ENCODE peak calls at places on chromosomes 12 and 14, in seven cellular contexts. I is naive thymus-derived CD4-positive, alpha-beta T cell; C is thyroid gland; R is lower lobe of right lung; B is right cardiac atrium; M is A549; F is pancreas. Y is an unnamed sample. For H3K9me3, the result is how much of the 10 kb centered on the place peaks cover.

GRCh38 chr12:45730116-45730841 is 773 bp downstream of the ARID2 start:
- DNase-seq in I (peak), C (peak), R (peak), B (peak), M (no peak), F (peak), Y (peak)

GRCh38 chr12:52250048-52250990 is 17.3 kb downstream of the KRT7 start:
- DNase-seq in I (no peak), C (no peak), R (peak), B (no peak), M (no peak), F (peak), Y (no peak)

GRCh38 chr12:132071001-132071810 is 72.9 kb downstream of the DDX51 start:
- DNase-seq in I (no peak), C (no peak), R (no peak), B (no peak), M (no peak), F (no peak), Y (no peak)

GRCh38 chr12:27343255-27344000 is 10.8 kb downstream of the BMAL2 start:
- DNase-seq in I (no peak), C (no peak), R (no peak), B (no peak), M (peak), F (no peak), Y (no peak)

GRCh38 chr12:131606218-131606899 is 104.5 kb upstream of the SFSWAP start:
- DNase-seq in I (no peak), C (no peak), R (no peak), B (no peak), M (no peak), F (no peak), Y (no peak)

GRCh38 chr14:92259613-92260357 is 63.2 kb upstream of the SLC24A4 start:
- DNase-seq in I (no peak), C (no peak), R (no peak), B (no peak), M (no peak), F (no peak), Y (no peak)

GRCh38 chr14:65278589-65278988 is 133.9 kb upstream of the FUT8 start:
- DNase-seq in I (no peak), C (no peak), R (no peak), B (no peak), M (no peak), F (no peak), Y (no peak)

GRCh38 chr12:46920503-46920902 is 94.7 kb upstream of the SLC38A4 start:
- DNase-seq in I (no peak), C (no peak), R (no peak), B (no peak), M (no peak), F (no peak), Y (no peak)

GRCh38 chr14:101843665-101844064 is 82.2 kb downstream of the PPP2R5C start:
- DNase-seq in I (peak), C (no peak), R (no peak), B (no peak), M (no peak), F (no peak), Y (no peak)

GRCh38 chr12:41202051-41202450 is 13.9 kb downstream of the PDZRN4 start:
- DNase-seq in I (no peak), C (peak), R (no peak), B (no peak), M (no peak), F (no peak), Y (no peak)

GRCh38 chr12:50032516-50033316 is 7.4 kb upstream of the RACGAP1 start:
- DNase-seq in I (no peak), C (no peak), R (peak), B (no peak), M (no peak), F (peak), Y (no peak)

GRCh38 chr12:106871477-106871876 is 84.2 kb upstream of the TMEM263 start:
- DNase-seq in I (no peak), C (no peak), R (no peak), B (no peak), M (peak), F (no peak), Y (no peak)

GRCh38 chr12:5012337-5012736 is 31.3 kb upstream of the KCNA5 start:
- DNase-seq in I (no peak), C (no peak), R (no peak), B (peak), M (no peak), F (no peak), Y (peak)

GRCh38 chr12:95626854-95627253 is 75.6 kb upstream of the USP44 start:
- DNase-seq in I (no peak), C (no peak), R (no peak), B (no peak), M (no peak), F (no peak), Y (no peak)

GRCh38 chr12:52740591-52740990 is 36.6 kb downstream of the KRT76 start:
- DNase-seq in I (no peak), C (no peak), R (no peak), B (no peak), M (no peak), F (no peak), Y (no peak)

GRCh38 chr14:47262801-47263200 is 412.6 kb downstream of the MDGA2 start:
- DNase-seq in I (no peak), C (no peak), R (no peak), B (no peak), M (no peak), F (no peak), Y (no peak)

GRCh38 chr12:54522213-54522612 is 24.7 kb downstream of the NCKAP1L start:
- DNase-seq in I (no peak), C (no peak), R (no peak), B (no peak), M (no peak), F (no peak), Y (no peak)

GRCh38 chr14:88323520-88324199 is 591 bp upstream of the KCNK10 start:
- DNase-seq in I (no peak), C (peak), R (no peak), B (no peak), M (no peak), F (no peak), Y (no peak)

GRCh38 chr12:111578276-111578970 is 20.7 kb downstream of the ATXN2 start:
- DNase-seq in I (no peak), C (no peak), R (no peak), B (no peak), M (peak), F (no peak), Y (no peak)

GRCh38 chr14:95515080-95515489 is 1.4 kb downstream of the SYNE3 start:
- DNase-seq in I (no peak), C (peak), R (peak), B (peak), M (no peak), F (no peak), Y (no peak)

GRCh38 chr14:68297011-68297410 is 477.4 kb downstream of the RAD51B start:
- DNase-seq in I (no peak), C (no peak), R (no peak), B (no peak), M (no peak), F (no peak), Y (no peak)

GRCh38 chr14:34983148-34983760 is 462 bp downstream of the SRP54 start:
- DNase-seq in I (no peak), C (no peak), R (no peak), B (no peak), M (no peak), F (no peak), Y (no peak)

GRCh38 chr14:35201066-35201465 is 78.7 kb downstream of the PRORP start:
- DNase-seq in I (peak), C (no peak), R (no peak), B (no peak), M (no peak), F (no peak), Y (no peak)

GRCh38 chr12:108508243-108508642 is 6.8 kb upstream of the FICD start:
- DNase-seq in I (no peak), C (no peak), R (no peak), B (no peak), M (no peak), F (no peak), Y (no peak)

GRCh38 chr12:105218434-105218833 is 17.5 kb downstream of the APPL2 start:
- DNase-seq in I (no peak), C (no peak), R (no peak), B (peak), M (no peak), F (no peak), Y (no peak)

GRCh38 chr12:105214670-105215375 is 21.2 kb downstream of the APPL2 start:
- DNase-seq in I (no peak), C (no peak), R (no peak), B (peak), M (no peak), F (no peak), Y (peak)

GRCh38 chr12:105209091-105209490 is 26.9 kb downstream of the APPL2 start:
- DNase-seq in I (no peak), C (no peak), R (no peak), B (no peak), M (no peak), F (no peak), Y (no peak)

GRCh38 chr12:105212431-105212830 is 23.5 kb downstream of the APPL2 start:
- DNase-seq in I (no peak), C (no peak), R (no peak), B (peak), M (no peak), F (no peak), Y (no peak)

GRCh38 chr12:105214141-105214540 is 21.8 kb downstream of the APPL2 start:
- DNase-seq in I (no peak), C (no peak), R (no peak), B (no peak), M (no peak), F (no peak), Y (no peak)
- H3K9me3 ChIP-seq in I (under half), C (under half), R (under half), B (under half), M (under half), F (under half), Y (under half)

GRCh38 chr12:38162013-38162412 is 154.6 kb upstream of the ALG10B start:
- DNase-seq in I (no peak), C (no peak), R (no peak), B (no peak), M (no peak), F (no peak), Y (no peak)

GRCh38 chr12:38160318-38161122 is 156.1 kb upstream of the ALG10B start:
- DNase-seq in I (no peak), C (no peak), R (no peak), B (no peak), M (no peak), F (no peak), Y (no peak)

GRCh38 chr12:38162708-38163441 is 153.7 kb upstream of the ALG10B start:
- DNase-seq in I (no peak), C (no peak), R (no peak), B (peak), M (no peak), F (no peak), Y (no peak)

GRCh38 chr12:38159591-38160317 is 156.8 kb upstream of the ALG10B start:
- DNase-seq in I (no peak), C (no peak), R (no peak), B (peak), M (no peak), F (no peak), Y (no peak)

GRCh38 chr12:38161123-38162000 is 155.2 kb upstream of the ALG10B start:
- DNase-seq in I (no peak), C (no peak), R (no peak), B (peak), M (no peak), F (no peak), Y (no peak)
- H3K9me3 ChIP-seq in I (under half), C (under half), R (under half), B (under half), M (under half), F (under half), Y (under half)

DNA sequence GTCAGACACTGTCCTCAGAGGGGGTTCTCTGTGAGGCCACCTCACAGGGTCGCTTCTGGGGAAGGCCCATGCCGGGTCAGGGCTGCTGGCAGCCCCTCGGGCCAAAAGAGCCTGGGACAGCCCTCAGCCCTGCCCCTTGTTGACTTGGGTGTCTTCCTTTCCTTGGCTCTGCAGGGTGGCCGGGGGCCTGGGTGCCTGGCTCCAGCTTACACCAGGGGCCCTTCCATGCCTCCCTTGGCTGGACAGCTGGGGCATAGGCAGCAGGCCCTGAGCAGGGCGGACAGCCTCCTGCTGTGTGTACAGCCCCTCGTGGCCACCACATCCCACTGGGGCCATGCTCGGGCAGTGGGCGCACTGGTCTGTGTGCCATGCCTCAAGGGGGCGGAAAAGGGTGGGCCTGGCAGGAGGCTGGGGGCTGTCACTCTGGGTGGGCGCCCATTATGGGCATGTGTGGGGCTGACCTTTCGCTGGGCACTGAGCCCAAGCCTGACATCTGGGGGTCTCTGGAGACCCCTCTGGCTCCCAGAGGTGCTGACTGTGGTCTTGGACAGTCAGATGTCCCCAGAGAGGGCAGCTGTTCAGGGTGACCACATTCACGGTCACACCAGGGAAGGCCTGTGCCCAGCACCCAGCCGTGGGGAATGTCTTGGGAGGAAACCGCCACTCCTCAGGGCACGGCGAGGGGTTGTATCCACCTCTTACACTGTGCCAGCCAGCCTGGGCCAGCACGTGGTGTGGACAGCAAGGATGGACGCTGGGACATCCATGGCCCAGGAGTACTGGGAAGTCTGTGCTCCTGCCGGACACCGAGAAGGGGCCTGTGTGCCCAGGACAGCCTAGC is 313.3 kb downstream of the TMEM121 start:
- DNase-seq in I (no peak), C (no peak), R (no peak), B (no peak), M (no peak), F (no peak), Y (no peak)
- H3K9me3 ChIP-seq in I (under half), C (under half), R (under half), B (under half), M (under half), F (under half), Y (under half)

GRCh38 chr12:34595749-34596733 is 573.7 kb downstream of the ALG10 start:
- DNase-seq in I (no peak), C (no peak), R (peak), B (no peak), M (no peak), F (no peak), Y (peak)
- H3K9me3 ChIP-seq in I (half or more), C (under half), R (half or more), B (under half), M (under half), F (under half), Y (half or more)

DNA sequence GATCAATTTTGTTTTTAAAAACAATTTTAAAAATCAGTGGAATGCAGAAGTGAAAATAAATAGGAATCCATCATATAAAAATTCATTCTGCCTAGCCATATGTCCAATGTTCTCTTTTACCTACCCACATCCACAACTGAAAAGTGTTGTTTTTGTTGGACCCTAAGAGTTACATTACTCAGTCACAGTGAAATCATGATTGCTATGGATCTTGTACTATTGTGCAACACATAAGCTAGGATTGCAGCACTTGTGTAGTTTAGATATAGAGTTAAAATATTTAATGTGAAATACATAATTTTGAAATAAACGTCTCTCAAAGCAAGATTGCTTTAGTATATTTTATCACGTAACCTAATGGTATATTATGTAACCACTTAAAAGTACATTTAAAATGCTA is 213.3 kb upstream of the CLEC14A start:
- DNase-seq in I (no peak), C (no peak), R (no peak), B (no peak), M (no peak), F (no peak), Y (no peak)
- H3K9me3 ChIP-seq in I (under half), C (under half), R (under half), B (under half), M (under half), F (under half), Y (under half)

GRCh38 chr14:37616853-37617252 is 21.4 kb downstream of the TTC6 start:
- DNase-seq in I (no peak), C (no peak), R (no peak), B (no peak), M (no peak), F (no peak), Y (no peak)
- H3K9me3 ChIP-seq in I (under half), C (under half), R (under half), B (under half), M (under half), F (under half), Y (under half)

Y was measured in breast epithelium.